ENCODE peak calls at places on chromosome 13, in ten cellular contexts. H is stimulated activated CD8-positive, alpha-beta memory T cell treated with anti-CD3 and anti-CD28 coated beads, Interleukin-2, amount 100 ng/mL, for 1 hour; K is astrocyte; S is T-helper 2 cell; G is CD8-positive, alpha-beta T cell; Y is sciatic nerve; U is NCI-H748 treated with DMSO at 0.1 percent for 48 hours; F is T follicular helper cell; X is EL; N is NCI-H345. J is an unnamed sample.

GRCh38 chr13:32142956-32143375 is 111.4 kb downstream of the FRY start:
- DNase-seq in H (no peak), G (no peak), S (no peak), N (no peak), K (peak), X (peak), U (no peak), F (no peak), Y (no peak), J (peak)

GRCh38 chr13:94795292-94795691 is 82.9 kb upstream of the SOX21 start:
- DNase-seq in H (no peak), N (no peak), K (no peak), U (no peak), G (no peak), X (no peak), F (no peak), Y (no peak), S (no peak), J (no peak)

GRCh38 chr13:28355822-28356371 is 139.0 kb downstream of the FLT1 start:
- DNase-seq in Y (no peak), K (peak), F (no peak), S (no peak), X (peak), U (no peak), H (no peak), N (no peak), G (no peak), J (no peak)

GRCh38 chr13:80040219-80040976 is 300.5 kb downstream of the SPRY2 start:
- DNase-seq in G (no peak), Y (no peak), X (peak), U (no peak), S (no peak), K (peak), F (no peak), N (no peak), H (no peak), J (no peak)

GRCh38 chr13:61156753-61157152 is 258.9 kb downstream of the PCDH20 start:
- DNase-seq in X (no peak), H (no peak), Y (no peak), F (no peak), U (no peak), K (no peak), G (no peak), S (no peak), N (no peak), J (no peak)

GRCh38 chr13:77595166-77595810 is 59.8 kb downstream of the SCEL start:
- DNase-seq in X (peak), K (no peak), G (no peak), U (no peak), F (no peak), H (no peak), N (no peak), S (no peak), Y (no peak), J (no peak)

GRCh38 chr13:113748101-113748861 is 10.7 kb upstream of the TMEM255B start:
- DNase-seq in S (no peak), H (no peak), K (no peak), X (no peak), Y (no peak), N (no peak), U (no peak), F (no peak), G (no peak), J (no peak)

GRCh38 chr13:30463820-30464495 is 1.8 kb downstream of the HMGB1 start:
- DNase-seq in H (peak), N (peak), G (peak), S (peak), U (peak), Y (peak), F (peak), K (peak), X (peak), J (peak)

GRCh38 chr13:41854758-41855157 is 106.2 kb downstream of the VWA8 start:
- DNase-seq in U (no peak), N (no peak), K (no peak), X (peak), H (no peak), S (no peak), G (no peak), F (no peak), Y (no peak), J (no peak)

GRCh38 chr13:97141564-97142005 is 80.5 kb upstream of the MBNL2 start:
- DNase-seq in K (peak), S (no peak), F (no peak), G (no peak), H (no peak), X (peak), Y (no peak), N (peak), U (peak), J (peak)

GRCh38 chr13:101785858-101786257 is 333.4 kb downstream of the ITGBL1 start:
- DNase-seq in X (peak), Y (no peak), U (peak), G (no peak), S (no peak), F (no peak), K (peak), H (no peak), N (peak), J (no peak)

GRCh38 chr13:30355405-30355741 is 48.0 kb upstream of the KATNAL1 start:
- DNase-seq in Y (no peak), U (no peak), H (peak), X (no peak), F (no peak), G (peak), K (no peak), S (no peak), N (no peak), J (peak)

GRCh38 chr13:111658150-111659100 is 338.0 kb downstream of the TEX29 start:
- DNase-seq in F (no peak), Y (peak), U (peak), N (peak), X (no peak), H (no peak), G (no peak), S (no peak), K (no peak), J (no peak)

GRCh38 chr13:28267495-28267894 is 129.2 kb downstream of the PAN3 start:
- DNase-seq in F (no peak), N (no peak), X (no peak), S (no peak), G (no peak), U (no peak), K (no peak), H (no peak), Y (no peak), J (no peak)

GRCh38 chr13:92821324-92821723 is 405.3 kb upstream of the GPC6 start:
- DNase-seq in F (no peak), K (no peak), G (no peak), S (no peak), Y (no peak), X (no peak), N (peak), H (no peak), U (peak), J (no peak)

GRCh38 chr13:42990991-42991891 is 800 bp downstream of the EPSTI1 start:
- DNase-seq in F (no peak), H (no peak), Y (no peak), U (no peak), N (no peak), X (no peak), S (no peak), G (no peak), K (no peak), J (no peak)